ENCODE peak calls at places on chromosomes 16 and 17, in eight cellular contexts. I is pulmonary artery endothelial cell; Q is NCI-H1105 treated with DMSO at 0.1 percent for 48 hours; X is stimulated activated CD4-positive, alpha-beta T cell treated with anti-CD3 and anti-CD28 coated beads, Interleukin-1b, Interleukin-23, amount 100 ng/mL, for 24 hours; Z is NCI-H1930; V is AG08395; K is Ammon's horn; J is naive thymus-derived CD4-positive, alpha-beta T cell. T is an unnamed sample.

GRCh38 chr17:57466042-57466471 is 209.7 kb downstream of the MSI2 start:
- DNase-seq in J (no peak), K (no peak), I (no peak), V (no peak), Z (no peak), X (no peak), Q (no peak), T (no peak)

GRCh38 chr16:9344508-9344907 is 253.1 kb downstream of the HAPSTR1 start:
- DNase-seq in K (no peak), I (no peak), J (no peak), Q (no peak), Z (no peak), V (no peak), X (no peak), T (no peak)

GRCh38 chr17:43018008-43018853 is 4.0 kb downstream of the VAT1 start:
- DNase-seq in K (peak), V (no peak), Q (peak), X (no peak), J (no peak), I (no peak), Z (no peak), T (peak)

GRCh38 chr16:19700319-19700781 is 17.7 kb downstream of the KNOP1 start:
- DNase-seq in J (no peak), Z (no peak), I (no peak), K (no peak), X (no peak), Q (no peak), V (no peak), T (no peak)

GRCh38 chr16:11133344-11133921 is 122.6 kb downstream of the SOCS1 start:
- DNase-seq in K (no peak), X (no peak), J (no peak), I (peak), Z (no peak), V (peak), Q (no peak), T (no peak)

GRCh38 chr16:56424404-56424765 is 960 bp downstream of the AMFR start:
- DNase-seq in K (no peak), J (no peak), Q (peak), I (no peak), Z (no peak), V (no peak), X (no peak), T (no peak)

GRCh38 chr17:44655983-44656700 is at the start of gene MEIOC:
- DNase-seq in V (peak), Z (peak), K (no peak), Q (peak), I (no peak), X (peak), J (peak), T (peak)

GRCh38 chr17:75876938-75877751 is 1.2 kb downstream of the TRIM47 start:
- DNase-seq in Q (no peak), X (no peak), J (no peak), V (peak), I (peak), Z (no peak), K (peak), T (peak)

GRCh38 chr17:74474043-74474792 is 7.8 kb downstream of the CD300A start:
- DNase-seq in Q (no peak), V (no peak), K (no peak), Z (no peak), J (no peak), X (no peak), I (no peak), T (peak)

T was measured in NCI-H2171 treated with DMSO at 0.1 percent for 48 hours.